ENCODE peak calls at places on chromosome 4, in eight cellular contexts. I is astrocyte; G is IMR-90; B is GM23248; J is aorta; C is hepatocyte; K is CD8-positive, alpha-beta memory T cell; M is testis. O is an unnamed sample. For H3K27me3 and H3K4me1, the result is how much of the 10 kb centered on the place peaks cover.

GRCh38 chr4:74682567-74683359 is 111.6 kb downstream of the BTC start:
- DNase-seq in G (peak), I (peak), J (peak), K (no peak), M (peak), B (peak), C (peak), O (no peak)

GRCh38 chr4:72006576-72006975 is 25.2 kb upstream of the NPFFR2 start:
- DNase-seq in J (no peak), B (peak), K (no peak), G (peak), I (peak), C (no peak), M (no peak), O (no peak)

GRCh38 chr4:56671860-56672259 is 9.2 kb downstream of the HOPX start:
- DNase-seq in K (no peak), B (peak), I (no peak), C (no peak), M (no peak), G (no peak), J (no peak), O (no peak)

GRCh38 chr4:48970471-48970921 is 15.6 kb upstream of the CWH43 start:
- DNase-seq in K (no peak), M (no peak), J (no peak), I (peak), G (peak), C (no peak), B (peak), O (no peak)

GRCh38 chr4:169362607-169363006 is 91.9 kb upstream of the SH3RF1 start:
- DNase-seq in B (no peak), I (no peak), G (no peak), M (no peak), J (peak), K (no peak), C (no peak), O (no peak)

GRCh38 chr4:122787940-122788339 is 38.7 kb upstream of the FGF2 start:
- DNase-seq in C (no peak), J (no peak), I (no peak), B (no peak), G (no peak), K (no peak), M (no peak), O (no peak)

GRCh38 chr4:11773798-11774197 is 345.1 kb upstream of the HS3ST1 start:
- DNase-seq in J (no peak), M (no peak), C (no peak), B (no peak), K (no peak), G (no peak), I (no peak), O (no peak)

GRCh38 chr4:169484485-169484884 is 127.9 kb downstream of the NEK1 start:
- DNase-seq in B (peak), K (no peak), I (no peak), G (peak), C (peak), M (peak), J (no peak), O (no peak)

GRCh38 chr4:23930750-23931488 is 41.1 kb upstream of the PPARGC1A start:
- DNase-seq in I (peak), G (no peak), M (peak), C (peak), B (peak), J (peak), K (no peak), O (peak)

GRCh38 chr4:146224331-146224966 is 10.1 kb downstream of the REELD1 start:
- DNase-seq in J (no peak), B (peak), C (peak), M (peak), I (no peak), G (peak), K (no peak), O (no peak)

GRCh38 chr4:112589207-112589606 is 47.5 kb downstream of the ZGRF1 start:
- DNase-seq in I (peak), K (no peak), B (peak), G (peak), M (no peak), C (no peak), J (no peak), O (no peak)

GRCh38 chr4:77538574-77539157 is 67.0 kb upstream of the CXCL13 start:
- DNase-seq in M (peak), I (peak), B (no peak), K (no peak), G (no peak), C (peak), J (no peak), O (no peak)

GRCh38 chr4:77538144-77538543 is 67.5 kb upstream of the CXCL13 start:
- DNase-seq in C (no peak), G (peak), K (no peak), J (no peak), M (no peak), I (peak), B (peak), O (no peak)
- H3K27ac ChIP-seq in C (no peak), G (no peak), K (no peak), J (no peak), M (no peak), I (no peak), B (no peak), O (peak)

GRCh38 chr4:38985363-38986065 is 46.7 kb downstream of the TMEM156 start:
- DNase-seq in G (no peak), C (no peak), J (no peak), K (no peak), B (no peak), M (no peak), I (no peak), O (no peak)
- H3K27me3 ChIP-seq in G (under half), C (under half), J (under half), K (under half), B (under half), M (under half), I (under half), O (under half)

GRCh38 chr4:80492761-80493160 is 157.2 kb downstream of the CFAP299 start:
- DNase-seq in K (peak), G (no peak), C (peak), M (no peak), B (no peak), I (no peak), J (no peak), O (no peak)

GRCh38 chr4:80498725-80499124 is 163.2 kb downstream of the CFAP299 start:
- DNase-seq in M (no peak), B (no peak), K (no peak), I (no peak), J (no peak), G (no peak), C (no peak), O (no peak)

GRCh38 chr4:80500593-80500992 is 165.1 kb downstream of the CFAP299 start:
- DNase-seq in G (no peak), B (no peak), K (no peak), C (no peak), I (no peak), J (no peak), M (no peak), O (no peak)

DNA sequence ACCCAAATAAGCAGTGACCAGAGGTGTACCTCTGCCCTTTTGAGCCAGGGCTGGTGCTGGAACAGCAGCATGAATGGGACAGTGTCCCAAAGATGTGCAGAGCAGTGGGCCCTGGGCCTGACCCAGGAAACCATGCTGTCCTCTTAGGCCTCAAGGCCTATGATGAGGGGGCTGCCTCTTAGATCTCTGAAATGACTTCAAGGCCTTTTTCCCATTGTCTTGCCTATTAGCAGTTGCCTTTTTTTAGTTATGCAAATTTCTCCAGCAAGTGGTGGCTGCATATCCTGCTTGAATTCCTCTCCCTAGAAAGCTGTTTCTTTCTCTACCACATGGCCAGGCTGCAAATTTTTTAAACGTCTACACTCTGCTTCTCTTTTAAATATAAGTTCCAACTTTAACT is 160.3 kb downstream of the CFAP299 start:
- DNase-seq in J (no peak), M (no peak), G (no peak), K (no peak), B (no peak), C (no peak), I (no peak), O (no peak)
- H3K4me1 ChIP-seq in J (under half), M (under half), G (under half), K (half or more), B (under half), C (under half), I (under half), O (under half)

DNA sequence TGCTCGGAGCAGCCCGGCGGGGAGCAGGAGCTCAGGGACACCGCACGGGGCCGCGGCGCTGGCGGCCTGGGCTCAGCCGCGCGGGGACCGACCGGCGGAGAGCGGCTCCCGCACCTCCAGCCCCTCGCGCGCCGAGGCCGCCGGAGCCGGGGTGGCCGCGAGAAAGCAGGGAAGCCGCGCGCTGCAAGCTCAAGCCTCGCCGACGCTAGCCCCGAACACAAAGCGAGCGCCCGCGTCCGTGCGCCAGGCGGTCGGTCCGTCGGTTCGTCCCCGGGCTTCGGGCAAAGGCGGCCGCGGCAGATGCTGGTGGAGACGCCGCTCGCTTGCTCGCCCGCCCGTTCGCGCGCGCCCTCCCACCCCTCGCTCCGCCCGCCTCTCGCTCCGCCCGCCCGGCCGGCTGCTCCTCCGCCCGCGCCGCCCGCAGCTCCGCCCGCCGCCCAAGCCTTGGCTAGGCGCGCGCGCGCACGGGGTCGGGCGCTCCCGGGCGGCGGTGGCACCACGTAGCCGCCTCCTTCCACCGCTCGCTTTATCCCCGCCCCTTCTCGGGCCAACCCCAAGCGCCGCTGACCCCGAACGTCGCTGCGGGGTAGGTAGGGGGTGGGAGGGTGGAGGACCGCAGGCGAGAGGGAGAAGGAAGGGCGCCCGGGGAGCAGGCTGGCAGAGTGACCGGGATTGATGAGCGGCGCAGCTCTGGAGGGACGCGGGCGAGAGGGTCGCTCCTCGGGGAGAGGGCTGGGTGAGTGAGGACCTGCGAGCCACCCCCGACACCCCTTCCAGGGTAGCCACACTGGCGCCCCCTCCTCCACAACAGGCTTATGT is at the start of gene TSPAN5:
- DNase-seq in B (peak), M (peak), C (peak), J (peak), G (peak), I (peak), K (peak), O (peak)
- H3K27ac ChIP-seq in B (peak), M (peak), C (peak), J (peak), G (peak), I (peak), K (peak), O (peak)

GRCh38 chr4:186203391-186203802 is 12.0 kb downstream of the CYP4V2 start:
- DNase-seq in M (peak), B (no peak), I (no peak), G (peak), C (peak), K (no peak), J (no peak), O (no peak)

GRCh38 chr4:186200436-186201409 is 9.4 kb downstream of the CYP4V2 start:
- DNase-seq in J (no peak), B (no peak), G (no peak), I (no peak), K (no peak), C (no peak), M (no peak), O (no peak)

GRCh38 chr4:186204103-186204559 is 12.8 kb downstream of the CYP4V2 start:
- DNase-seq in C (no peak), M (peak), J (peak), B (no peak), K (peak), G (peak), I (peak), O (no peak)

GRCh38 chr4:186202490-186203140 is 11.2 kb downstream of the CYP4V2 start:
- DNase-seq in G (no peak), K (no peak), C (no peak), J (no peak), M (no peak), B (no peak), I (no peak), O (no peak)

DNA sequence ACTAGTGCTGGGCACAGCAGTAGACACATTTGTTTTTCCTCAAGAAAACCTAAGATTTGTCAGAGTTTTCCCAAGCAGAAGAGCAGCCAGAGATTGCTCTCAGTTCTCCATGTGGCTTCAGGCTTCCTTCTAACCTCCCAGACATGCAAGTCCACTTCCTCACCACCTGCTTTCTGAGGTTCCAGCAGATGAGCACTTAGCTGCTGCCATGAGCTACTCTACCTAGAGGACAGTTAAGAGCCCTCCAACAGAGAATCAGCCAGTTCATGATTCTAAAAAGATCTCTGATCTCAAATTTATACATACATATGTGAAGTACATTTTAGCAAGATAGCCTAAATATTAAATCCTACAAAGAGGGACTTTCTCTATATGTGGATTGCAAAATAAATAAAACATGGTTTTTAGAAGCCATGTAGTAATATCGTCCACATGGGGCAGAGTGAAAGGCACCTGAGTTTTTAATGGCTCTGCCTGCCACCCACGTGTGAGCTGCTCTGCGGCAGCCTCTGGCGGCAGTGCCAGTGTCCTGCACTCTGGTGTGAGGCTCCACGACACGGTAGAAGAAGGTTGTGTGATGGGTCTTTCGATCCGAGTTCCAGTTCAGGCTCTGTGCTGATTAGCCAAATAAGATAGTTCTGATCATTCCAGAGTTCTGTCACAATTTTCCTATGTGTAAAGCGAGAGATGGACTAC is 10.3 kb downstream of the CYP4V2 start:
- DNase-seq in G (peak), M (peak), B (peak), C (peak), J (peak), I (no peak), K (peak), O (peak)
- H3K27me3 ChIP-seq in G (under half), M (under half), B (under half), C (under half), J (under half), I (under half), K (under half), O (under half)

GRCh38 chr4:108367751-108368150 is 199.0 kb upstream of the LEF1 start:
- DNase-seq in G (no peak), I (no peak), B (no peak), C (no peak), M (no peak), J (no peak), K (no peak), O (no peak)

GRCh38 chr4:108370291-108370690 is 201.6 kb upstream of the LEF1 start:
- DNase-seq in G (no peak), M (no peak), J (no peak), I (no peak), C (no peak), B (no peak), K (no peak), O (no peak)

GRCh38 chr4:108370826-108371225 is 202.1 kb upstream of the LEF1 start:
- DNase-seq in K (no peak), B (no peak), J (no peak), I (no peak), G (no peak), M (no peak), C (no peak), O (no peak)

GRCh38 chr4:108366716-108367115 is 198.0 kb upstream of the LEF1 start:
- DNase-seq in J (no peak), K (no peak), I (no peak), M (no peak), G (no peak), C (no peak), B (no peak), O (no peak)

GRCh38 chr4:108369035-108369655 is 200.4 kb upstream of the LEF1 start:
- DNase-seq in M (no peak), G (no peak), K (no peak), B (no peak), C (no peak), I (no peak), J (no peak), O (no peak)
- H3K4me1 ChIP-seq in M (under half), G (under half), K (under half), B (under half), C (under half), I (under half), J (under half), O (under half)

GRCh38 chr4:140095694-140096482 is 58.1 kb downstream of the MAML3 start:
- DNase-seq in B (peak), G (peak), I (peak), K (peak), M (no peak), C (peak), J (peak), O (peak)

GRCh38 chr4:140096483-140096861 is 57.5 kb downstream of the MAML3 start:
- DNase-seq in G (no peak), C (no peak), M (no peak), K (no peak), I (no peak), J (no peak), B (no peak), O (no peak)

GRCh38 chr4:140097572-140097971 is 56.4 kb downstream of the MAML3 start:
- DNase-seq in G (no peak), B (no peak), K (no peak), C (no peak), M (no peak), J (no peak), I (no peak), O (no peak)

GRCh38 chr4:140098481-140099132 is 55.4 kb downstream of the MAML3 start:
- DNase-seq in C (no peak), G (peak), I (peak), K (no peak), M (peak), J (no peak), B (peak), O (no peak)

DNA sequence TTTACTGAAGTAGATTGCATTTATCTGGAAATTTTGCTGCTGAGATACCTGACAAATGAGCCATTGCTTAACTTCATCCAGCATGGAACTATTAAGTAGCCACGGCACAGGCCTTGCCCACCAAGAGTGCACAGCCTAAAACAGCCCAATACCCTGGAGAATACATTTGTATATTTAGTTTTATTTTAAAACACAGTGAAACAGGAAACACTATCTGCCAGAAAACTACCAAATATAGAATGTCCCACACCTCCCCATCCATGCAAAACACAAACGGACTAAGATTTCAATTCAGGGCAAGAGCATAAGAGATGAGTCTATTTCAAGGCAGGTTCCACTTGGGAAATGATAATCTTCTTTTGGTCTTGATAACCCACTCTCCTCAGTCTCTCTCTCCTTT is 57.1 kb downstream of the MAML3 start:
- DNase-seq in M (no peak), I (no peak), C (no peak), G (peak), J (no peak), K (no peak), B (no peak), O (no peak)
- H3K27ac ChIP-seq in M (no peak), I (peak), C (peak), G (peak), J (no peak), K (no peak), B (peak), O (peak)

DNA sequence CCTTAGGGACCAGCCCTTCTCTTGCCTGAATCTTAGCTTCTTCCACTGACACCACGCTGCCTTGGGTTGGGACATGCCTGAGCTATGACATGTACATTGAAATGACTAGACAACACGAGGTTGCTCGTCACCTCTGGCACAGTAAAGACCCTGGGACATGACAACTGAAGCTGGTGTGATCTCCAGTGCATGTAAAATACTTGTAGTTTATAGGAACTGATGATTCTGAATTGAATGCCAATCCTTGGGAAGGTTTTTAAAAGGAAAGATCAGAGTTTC is 100.7 kb upstream of the PGRMC2 start:
- DNase-seq in J (no peak), M (no peak), G (no peak), B (peak), C (no peak), K (no peak), I (peak), O (no peak)
- H3K27me3 ChIP-seq in J (under half), M (under half), G (under half), B (under half), C (under half), K (under half), I (under half), O (under half)

DNA sequence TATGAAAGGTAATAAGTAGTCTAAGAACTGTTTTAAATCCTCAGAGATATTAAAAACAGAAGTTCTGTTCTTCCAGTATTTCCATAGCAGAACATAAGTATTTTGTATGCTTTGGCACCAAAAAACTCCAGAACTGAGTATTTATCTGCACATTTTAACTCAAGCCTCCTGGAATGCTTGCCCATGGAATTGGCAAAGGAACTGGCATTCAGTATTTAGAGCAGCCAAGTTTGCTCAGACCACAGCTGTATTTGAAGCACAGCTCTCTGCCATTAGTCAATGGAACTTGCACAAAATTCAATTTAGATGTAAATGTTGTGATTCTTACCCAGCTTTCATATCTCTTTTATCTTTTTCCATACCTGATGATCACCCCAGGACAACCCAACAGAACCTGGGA is 42.2 kb downstream of the NDNF start:
- DNase-seq in B (peak), J (no peak), M (no peak), C (no peak), G (no peak), I (peak), K (no peak), O (no peak)
- H3K4me1 ChIP-seq in B (under half), J (under half), M (under half), C (under half), G (under half), I (under half), K (under half), O (under half)

GRCh38 chr4:78057135-78057599 is at the start of gene FRAS1:
- DNase-seq in M (peak), J (peak), G (no peak), C (peak), K (no peak), B (peak), I (peak), O (peak)
- H3K27ac ChIP-seq in M (no peak), J (no peak), G (no peak), C (peak), K (no peak), B (no peak), I (no peak), O (peak)